ENCODE peak calls at places on chromosomes 6 and 20, in five cellular contexts. Q is psoas muscle, J is cardiac muscle cell, D is AG10803, P is cardiac fibroblast. C is an unnamed sample.

GRCh38 chr6:148105695-148106094 is 236.9 kb upstream of the SASH1 start:
- DNase-seq in Q (no peak), J (no peak), D (no peak), P (no peak), C (no peak)

GRCh38 chr6:166556871-166557322 is 29.6 kb downstream of the RAMACL start:
- DNase-seq in Q (peak; percentile 96), J (no peak), D (peak; percentile 97), P (peak; percentile 91), C (peak; percentile 60)

GRCh38 chr20:61803903-61804804 is 261.5 kb downstream of the TAF4 start:
- DNase-seq in Q (peak; percentile 48), J (no peak), D (peak; percentile 48), P (peak; percentile 4), C (peak; percentile 10)

GRCh38 chr6:35304299-35304698 is 6.7 kb downstream of the DEF6 start:
- DNase-seq in Q (no peak), J (no peak), D (no peak), P (no peak), C (no peak)

GRCh38 chr6:26065952-26066380 is 21.3 kb upstream of the HFE start:
- DNase-seq in Q (no peak), J (peak; percentile 76), D (peak; percentile 83), P (peak; percentile 90), C (peak; percentile 88)

GRCh38 chr6:149400050-149400449 is at the start of gene SUMO4:
- DNase-seq in Q (no peak), J (no peak), D (no peak), P (no peak), C (no peak)

GRCh38 chr6:106431972-106432371 is 71.5 kb downstream of the CRYBG1 start:
- DNase-seq in Q (no peak), J (no peak), D (no peak), P (no peak), C (no peak)

GRCh38 chr6:71279740-71280139 is 8.9 kb upstream of the OGFRL1 start:
- DNase-seq in Q (no peak), J (no peak), D (no peak), P (no peak), C (no peak)

GRCh38 chr20:3927486-3928291 is 38.5 kb downstream of the PANK2 start:
- DNase-seq in Q (no peak), J (no peak), D (peak; percentile 62), P (peak; percentile 74), C (peak; percentile 87)

GRCh38 chr6:56043076-56043475 is 167.7 kb upstream of the BMP5 start:
- DNase-seq in Q (no peak), J (no peak), D (no peak), P (no peak), C (no peak)

GRCh38 chr6:106187424-106187982 is 101.4 kb downstream of the PRDM1 start:
- DNase-seq in Q (no peak), J (no peak), D (no peak), P (no peak), C (no peak)

GRCh38 chr20:1334370-1334731 is 5.4 kb upstream of the SDCBP2 start:
- DNase-seq in Q (no peak), J (no peak), D (no peak), P (no peak), C (no peak)

GRCh38 chr6:118500130-118501015 is 47.7 kb upstream of the PLN start:
- DNase-seq in Q (no peak), J (no peak), D (peak; percentile 28), P (no peak), C (peak; percentile 59)

GRCh38 chr20:38172344-38172743 is 7.3 kb upstream of the TGM2 start:
- DNase-seq in Q (no peak), J (no peak), D (peak; percentile 30), P (peak; percentile 52), C (no peak)

GRCh38 chr20:54668271-54669053 is 193.1 kb downstream of the DOK5 start:
- DNase-seq in Q (no peak), J (peak; percentile 58), D (peak; percentile 8), P (peak; percentile 37), C (peak; percentile 11)

GRCh38 chr20:17898548-17898994 is 70.0 kb downstream of the SNX5 start:
- DNase-seq in Q (peak; percentile 66), J (peak; percentile 78), D (peak; percentile 72), P (peak; percentile 81), C (peak; percentile 78)

GRCh38 chr20:37161830-37162549 is 17.1 kb upstream of the RPN2 start:
- DNase-seq in Q (no peak), J (no peak), D (peak; percentile 34), P (no peak), C (no peak)

GRCh38 chr6:43870660-43871061 is 100.7 kb downstream of the VEGFA start:
- DNase-seq in Q (no peak), J (no peak), D (no peak), P (no peak), C (peak; percentile 28)

GRCh38 chr6:157304840-157305675 is 18.3 kb downstream of the TMEM242 start:
- DNase-seq in Q (no peak), J (no peak), D (peak; percentile 38), P (peak; percentile 58), C (peak; percentile 64)

GRCh38 chr6:127971945-127972391 is 71.1 kb upstream of the THEMIS start:
- DNase-seq in Q (no peak), J (no peak), D (peak; percentile 72), P (peak; percentile 57), C (peak; percentile 82)

GRCh38 chr6:83430606-83431544 is at the start of gene ME1:
- DNase-seq in Q (peak; percentile 93), J (peak; percentile 69), D (peak; percentile 83), P (peak; percentile 83), C (peak; percentile 83)

GRCh38 chr6:4185419-4185818 is 50.0 kb upstream of the ECI2 start:
- DNase-seq in Q (no peak), J (no peak), D (no peak), P (peak; percentile 7), C (no peak)

GRCh38 chr6:138608896-138609295 is 109.6 kb upstream of the NHSL1 start:
- DNase-seq in Q (no peak), J (no peak), D (no peak), P (no peak), C (no peak)

GRCh38 chr20:38445402-38445801 is 10.3 kb upstream of the SNHG17 start:
- DNase-seq in Q (no peak), J (no peak), D (no peak), P (no peak), C (no peak)

GRCh38 chr20:19688031-19688806 is 69.8 kb upstream of the RIN2 start:
- DNase-seq in Q (peak; percentile 89), J (peak; percentile 85), D (peak; percentile 95), P (peak; percentile 97), C (peak; percentile 83)

DNA sequence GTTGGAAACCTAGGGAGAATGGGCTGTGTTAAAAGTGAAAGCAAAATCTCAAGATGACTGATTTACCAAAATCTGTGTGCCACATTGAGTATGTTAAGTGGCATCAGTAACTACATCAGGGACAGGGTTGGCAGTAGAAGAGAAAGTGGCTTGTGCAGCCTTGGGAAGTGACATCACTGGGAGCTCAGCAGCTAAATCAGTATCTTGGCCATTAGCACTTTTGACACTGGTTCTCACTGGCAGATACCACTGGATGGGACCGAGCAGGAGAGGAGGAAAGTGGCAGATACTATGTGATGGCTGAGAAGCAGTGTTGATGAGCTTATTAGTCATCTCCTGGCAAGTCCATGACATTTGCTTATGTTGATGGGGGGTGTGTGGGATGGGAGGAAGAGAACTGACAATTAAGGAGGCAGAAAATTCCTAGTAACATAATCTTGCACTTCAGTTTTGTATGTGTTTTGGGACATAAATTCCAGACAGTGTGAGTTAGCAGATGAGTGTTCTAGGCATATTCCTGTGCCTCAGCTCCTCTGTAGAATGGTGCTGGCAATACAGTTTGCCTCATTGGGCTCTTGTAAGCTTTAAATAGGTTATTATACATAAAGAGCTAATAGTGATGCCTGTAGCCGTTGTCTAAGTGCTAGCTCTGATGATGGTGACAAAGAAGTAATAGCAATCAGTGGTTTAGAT is 322.3 kb downstream of the SOX4 start:
- DNase-seq in Q (no peak), J (no peak), D (peak; percentile 60), P (peak; percentile 36), C (no peak)
- H3K4me3 ChIP-seq in Q (no peak overlapping the region), J (no peak overlapping the region), D (peak overlapping the region; percentile 42), P (no peak overlapping the region), C (peak overlapping the region; percentile 26)

GRCh38 chr6:57974653-57975052 is 657.2 kb downstream of the PRIM2 start:
- DNase-seq in Q (no peak), J (no peak), D (no peak), P (no peak), C (no peak)
- TF ChIP-seq CTCF in Q (no peak), J (no peak), D (no peak), P (no peak), C (no peak)

GRCh38 chr6:125791151-125791819 is 525 bp downstream of the NCOA7 start:
- DNase-seq in Q (no peak), J (peak; percentile 40), D (peak; percentile 47), P (peak; percentile 68), C (peak; percentile 42)

GRCh38 chr6:125793280-125793679 is 2.5 kb downstream of the NCOA7 start:
- DNase-seq in Q (no peak), J (no peak), D (no peak), P (peak; percentile 35), C (no peak)

GRCh38 chr6:125791820-125792165 is 1.0 kb downstream of the NCOA7 start:
- DNase-seq in Q (no peak), J (no peak), D (no peak), P (no peak), C (no peak)

GRCh38 chr6:125792680-125793079 is 1.9 kb downstream of the NCOA7 start:
- DNase-seq in Q (no peak), J (no peak), D (peak; percentile 23), P (peak; percentile 78), C (peak; percentile 77)

GRCh38 chr6:125792172-125792571 is 1.4 kb downstream of the NCOA7 start:
- DNase-seq in Q (no peak), J (no peak), D (no peak), P (peak; percentile 40), C (no peak)
- H3K4me3 ChIP-seq in Q (peak overlapping the region; percentile 89), J (no peak overlapping the region), D (no peak overlapping the region), P (peak overlapping the region; percentile 96), C (peak overlapping the region; percentile 87)

GRCh38 chr6:63351995-63352586 is 32.3 kb upstream of the LGSN start:
- DNase-seq in Q (no peak), J (no peak), D (peak; percentile 63), P (peak; percentile 83), C (peak; percentile 71)
- TF ChIP-seq CTCF in Q (peak; percentile 42), J (peak; percentile 47), D (peak; percentile 49), P (peak; percentile 42), C (peak; percentile 49)

GRCh38 chr20:31869942-31870702 is at the start of the genes DUSP15 and TTLL9:
- DNase-seq in Q (peak; percentile 60), J (peak; percentile 68), D (no peak), P (no peak), C (no peak)
- H3K4me3 ChIP-seq in Q (peak within 1 kb of the TSS; percentile 71), J (peak within 1 kb of the TSS; percentile 65), D (peak within 1 kb of the TSS; percentile 50), P (peak within 1 kb of the TSS; percentile 32), C (peak within 1 kb of the TSS; percentile 44)

DNA sequence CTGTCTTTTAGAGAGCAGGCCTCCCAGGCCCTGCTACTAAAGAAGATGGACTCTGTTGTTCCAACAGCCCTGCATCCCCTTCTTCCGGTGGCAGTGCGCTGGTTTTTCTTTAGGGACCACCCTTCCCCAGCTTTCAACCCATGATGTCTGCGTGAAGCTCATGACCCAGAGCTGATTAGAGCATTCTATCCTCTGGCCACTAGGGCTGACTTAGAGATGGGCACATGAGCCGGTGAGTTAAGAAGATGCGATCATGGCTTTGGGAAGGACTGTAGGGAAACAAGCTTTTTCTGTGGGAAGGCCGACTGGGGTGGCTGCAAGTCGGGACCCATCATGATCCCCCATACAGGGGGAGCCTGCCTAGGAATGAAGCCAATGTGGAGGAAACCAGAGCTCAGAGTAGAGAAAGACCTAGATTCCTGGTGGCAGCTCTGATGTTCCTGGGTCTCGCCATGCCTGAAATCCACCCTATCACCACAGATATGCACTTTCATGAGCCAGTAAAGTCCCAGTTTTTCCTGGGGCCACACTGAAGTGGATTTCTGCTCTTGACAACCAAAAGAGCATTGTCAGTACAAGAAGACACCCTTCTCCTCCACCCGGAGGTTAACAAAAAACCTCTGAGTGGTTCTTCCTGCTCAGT is 29.1 kb upstream of the STX16 start:
- DNase-seq in Q (no peak), J (no peak), D (no peak), P (peak; percentile 28), C (no peak)
- TF ChIP-seq CTCF in Q (peak; percentile 6), J (peak; percentile 30), D (peak; percentile 7), P (peak; percentile 35), C (peak; percentile 39)